ENCODE peak calls at places on chromosomes 7 and 10, in six cellular contexts. K is left lung, N is cardiac muscle cell, R is left ventricle myocardium inferior, M is gastrocnemius medialis, U is stomach. G is an unnamed sample. For H3K36me3 and H3K4me1, the result is how much of the 10 kb centered on the place peaks cover.

GRCh38 chr10:112721080-112721698 is 228.9 kb upstream of the TCF7L2 start:
- DNase-seq in K (no peak), N (peak), R (no peak), M (no peak), U (no peak), G (no peak)

GRCh38 chr10:93415693-93416092 is 66.4 kb downstream of the MYOF start:
- DNase-seq in K (no peak), N (no peak), R (no peak), M (no peak), U (no peak), G (no peak)

GRCh38 chr10:110834622-110835219 is 37.0 kb upstream of the PDCD4 start:
- DNase-seq in K (no peak), N (peak), R (no peak), M (no peak), U (peak), G (no peak)

GRCh38 chr10:89419548-89419947 is 5.2 kb downstream of the IFIT5 start:
- DNase-seq in K (no peak), N (peak), R (no peak), M (no peak), U (no peak), G (no peak)

GRCh38 chr7:3089493-3089892 is 45.8 kb upstream of the CARD11 start:
- DNase-seq in K (no peak), N (peak), R (no peak), M (no peak), U (no peak), G (no peak)

GRCh38 chr10:60572511-60573194 is 183.0 kb upstream of the ANK3 start:
- DNase-seq in K (peak), N (peak), R (peak), M (peak), U (peak), G (no peak)

GRCh38 chr10:86951184-86951761 is 6.1 kb downstream of the MMRN2 start:
- DNase-seq in K (no peak), N (no peak), R (no peak), M (no peak), U (no peak), G (peak)

GRCh38 chr7:39734605-39735004 is 111.2 kb downstream of the RALA start:
- DNase-seq in K (no peak), N (no peak), R (no peak), M (no peak), U (no peak), G (no peak)

GRCh38 chr7:128705891-128706333 is 33.2 kb upstream of the CALU start:
- DNase-seq in K (no peak), N (peak), R (no peak), M (no peak), U (no peak), G (no peak)

GRCh38 chr10:70355234-70356021 is 27.0 kb downstream of the LRRC20 start:
- DNase-seq in K (no peak), N (peak), R (no peak), M (no peak), U (no peak), G (no peak)

GRCh38 chr7:106737202-106737562 is 76.2 kb upstream of the CCDC71L start:
- DNase-seq in K (no peak), N (peak), R (no peak), M (no peak), U (no peak), G (no peak)

GRCh38 chr10:103854687-103855423 is 521 bp downstream of the SH3PXD2A start:
- DNase-seq in K (no peak), N (peak), R (peak), M (no peak), U (no peak), G (no peak)

GRCh38 chr10:35903021-35903420 is 260.9 kb upstream of the FZD8 start:
- DNase-seq in K (no peak), N (no peak), R (no peak), M (no peak), U (no peak), G (no peak)

GRCh38 chr7:47377741-47378140 is 204.2 kb downstream of the TNS3 start:
- DNase-seq in K (no peak), N (no peak), R (no peak), M (no peak), U (no peak), G (no peak)

GRCh38 chr10:4208499-4208898 is 423.5 kb upstream of the KLF6 start:
- DNase-seq in K (no peak), N (peak), R (no peak), M (no peak), U (no peak), G (no peak)

GRCh38 chr7:79180533-79180932 is 272.9 kb downstream of the MAGI2 start:
- DNase-seq in K (no peak), N (no peak), R (no peak), M (no peak), U (no peak), G (no peak)

GRCh38 chr7:123763191-123763661 is 14.4 kb upstream of the WASL start:
- DNase-seq in K (peak), N (no peak), R (no peak), M (no peak), U (no peak), G (no peak)

GRCh38 chr7:92766461-92767003 is 69.8 kb downstream of the CDK6 start:
- DNase-seq in K (no peak), N (peak), R (no peak), M (no peak), U (no peak), G (no peak)

GRCh38 chr7:150980663-150981062 is 2.5 kb upstream of the KCNH2 start:
- DNase-seq in K (peak), N (no peak), R (no peak), M (no peak), U (no peak), G (no peak)

GRCh38 chr7:79272066-79272669 is 181.3 kb downstream of the MAGI2 start:
- DNase-seq in K (no peak), N (peak), R (no peak), M (no peak), U (no peak), G (no peak)

GRCh38 chr7:96720843-96721242 is 11.2 kb upstream of the SEM1 start:
- DNase-seq in K (no peak), N (peak), R (no peak), M (no peak), U (no peak), G (no peak)

GRCh38 chr10:5977471-5978370 is at the start of gene IL15RA:
- DNase-seq in K (peak), N (peak), R (peak), M (peak), U (peak), G (peak)

GRCh38 chr10:71244638-71245419 is 32.5 kb downstream of the UNC5B start:
- DNase-seq in K (no peak), N (peak), R (peak), M (no peak), U (peak), G (peak)

GRCh38 chr7:74464931-74465906 is 11.5 kb downstream of the GTF2IRD1 start:
- DNase-seq in K (no peak), N (no peak), R (no peak), M (no peak), U (peak), G (peak)

GRCh38 chr7:132647311-132647710 is 71.0 kb upstream of the PLXNA4 start:
- DNase-seq in K (no peak), N (no peak), R (no peak), M (no peak), U (no peak), G (no peak)

DNA sequence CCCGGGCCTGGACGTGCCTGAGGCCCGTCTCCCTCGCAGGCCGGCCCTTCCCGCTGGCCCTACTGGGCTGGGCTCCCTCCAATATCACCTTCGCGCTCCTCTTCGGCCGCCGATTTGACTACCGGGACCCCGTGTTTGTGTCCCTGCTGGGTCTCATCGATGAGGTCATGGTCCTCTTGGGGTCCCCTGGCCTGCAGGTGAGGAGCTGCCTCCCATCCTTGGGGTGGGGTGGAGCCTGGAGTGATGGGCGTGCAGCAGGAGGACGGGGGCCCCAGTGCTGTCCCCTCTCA is 2.1 kb downstream of the CYP2W1 start:
- DNase-seq in K (no peak), N (no peak), R (no peak), M (no peak), U (no peak), G (no peak)
- H3K36me3 ChIP-seq in K (under half), N (under half), R (under half), M (under half), U (under half), G (under half)

GRCh38 chr10:50552308-50552707 is 71.4 kb downstream of the SGMS1 start:
- DNase-seq in K (no peak), N (peak), R (no peak), M (no peak), U (no peak), G (no peak)
- H3K27ac ChIP-seq in K (no peak), N (peak), R (peak), M (no peak), U (peak), G (peak)

GRCh38 chr7:27606270-27607209 is 56.1 kb downstream of the HIBADH start:
- DNase-seq in K (no peak), N (peak), R (no peak), M (no peak), U (no peak), G (no peak)
- H3K4me1 ChIP-seq in K (under half), N (under half), R (under half), M (under half), U (under half), G (under half)

DNA sequence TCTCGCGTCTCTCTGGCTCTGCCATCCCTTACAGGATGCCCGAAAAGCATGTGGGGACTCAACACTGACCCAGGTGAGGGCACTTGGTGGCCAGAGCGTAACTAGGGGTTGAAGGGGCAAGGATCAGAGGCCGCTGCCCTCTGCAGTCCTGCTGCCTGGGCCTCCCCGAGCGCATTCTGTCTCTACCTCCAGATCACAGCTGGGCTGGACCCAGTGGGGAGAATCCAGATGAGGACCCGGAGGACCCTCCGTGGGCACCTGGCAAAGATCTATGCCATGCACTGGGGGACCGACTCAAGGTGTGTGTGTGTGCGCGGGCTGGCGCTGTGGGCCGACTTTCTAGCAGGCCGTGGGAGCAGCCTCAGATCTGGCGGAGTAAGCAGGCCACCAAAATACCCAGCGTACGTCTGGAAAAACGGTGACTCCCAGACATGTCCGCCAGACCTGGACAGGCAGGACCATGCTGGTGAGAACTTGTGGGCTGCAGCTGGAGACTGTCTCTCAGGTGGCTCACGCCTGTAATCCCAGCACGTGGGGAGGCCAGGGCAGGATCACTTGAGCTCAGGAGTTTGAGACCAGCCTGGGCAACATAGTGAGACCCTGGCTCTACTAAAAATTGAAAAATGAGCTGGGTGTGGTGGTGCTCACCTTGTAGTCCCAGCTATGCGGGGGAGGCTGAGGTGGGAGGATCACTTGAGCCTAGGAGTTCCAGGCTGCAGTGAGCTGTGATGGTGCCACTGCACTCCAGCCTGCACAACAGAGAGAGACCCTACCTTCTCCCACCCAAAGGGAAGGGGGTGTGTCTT is 3.2 kb downstream of the GNB2 start:
- DNase-seq in K (no peak), N (no peak), R (peak), M (no peak), U (no peak), G (peak)
- H3K36me3 ChIP-seq in K (under half), N (under half), R (under half), M (under half), U (half or more), G (half or more)

G was measured in lower lobe of right lung.